ENCODE peak calls at places on chromosomes 7 and 10, in ten cellular contexts. W is NCI-H1105, N is left lung, I is amniotic epithelial cell, T is HCT116, X is globus pallidus, A is HEK293T, P is EL, R is brain pericyte, F is hypothalamus. J is an unnamed sample.

GRCh38 chr10:86389441-86390193 is 23.0 kb upstream of the GRID1 start:
- DNase-seq in T (no peak), P (no peak), F (no peak), I (peak; percentile 21), W (no peak), A (no peak), X (no peak), N (no peak), R (no peak), J (no peak)

GRCh38 chr7:44881610-44882009 is 3.7 kb downstream of the PURB start:
- DNase-seq in P (peak; percentile 78), A (no peak), W (no peak), R (no peak), F (no peak), N (no peak), X (no peak), T (no peak), I (peak; percentile 92), J (no peak)

GRCh38 chr7:4742051-4742573 is 33.3 kb upstream of the AP5Z1 start:
- DNase-seq in X (peak; percentile 82), N (no peak), T (no peak), I (peak; percentile 37), F (no peak), P (no peak), A (no peak), W (no peak), R (no peak), J (no peak)

GRCh38 chr7:143354965-143355364 is 7.5 kb downstream of the FAM131B start:
- DNase-seq in I (no peak), T (no peak), X (no peak), W (no peak), R (no peak), N (peak; percentile 65), F (no peak), A (no peak), P (no peak), J (no peak)

GRCh38 chr7:151233111-151233701 is 923 bp downstream of the CHPF2 start:
- DNase-seq in R (no peak), F (no peak), W (no peak), P (peak; percentile 85), T (no peak), X (no peak), I (peak; percentile 87), A (peak; percentile 64), N (peak; percentile 67), J (peak; percentile 65)

GRCh38 chr10:47024399-47025252 is 113.4 kb downstream of the PTPN20 start:
- DNase-seq in W (peak; percentile 11), P (peak; percentile 39), R (no peak), A (peak; percentile 73), N (peak; percentile 40), I (peak; percentile 42), T (peak; percentile 62), X (peak; percentile 32), F (no peak), J (no peak)

GRCh38 chr10:87961314-87961713 is 97.9 kb downstream of the PTEN start:
- DNase-seq in X (no peak), N (no peak), P (peak; percentile 84), F (no peak), A (no peak), W (no peak), T (no peak), I (peak; percentile 25), R (no peak), J (no peak)

GRCh38 chr10:55062349-55062748 is 261.3 kb upstream of the PCDH15 start:
- DNase-seq in W (no peak), X (no peak), I (no peak), R (no peak), P (no peak), N (no peak), A (no peak), T (no peak), F (no peak), J (no peak)

GRCh38 chr7:23689165-23689564 is 9.2 kb downstream of the FAM221A start:
- DNase-seq in F (no peak), I (no peak), T (no peak), W (no peak), X (no peak), N (no peak), P (no peak), A (no peak), R (no peak), J (no peak)

GRCh38 chr7:26060713-26061339 is 91.2 kb upstream of the NFE2L3 start:
- DNase-seq in I (no peak), T (no peak), R (no peak), X (no peak), N (no peak), F (no peak), P (no peak), W (peak; percentile 74), A (no peak), J (no peak)

GRCh38 chr10:122478971-122479370 is 17.6 kb downstream of the HTRA1 start:
- DNase-seq in P (no peak), X (no peak), R (no peak), W (no peak), A (no peak), T (no peak), N (peak; percentile 21), F (no peak), I (no peak), J (no peak)

GRCh38 chr7:156578578-156578940 is 62.0 kb upstream of the RNF32 start:
- DNase-seq in W (no peak), T (no peak), R (no peak), A (no peak), P (no peak), N (no peak), X (no peak), F (no peak), I (no peak), J (no peak)

GRCh38 chr7:38568497-38568896 is 62.7 kb downstream of the AMPH start:
- DNase-seq in R (no peak), P (no peak), F (no peak), X (no peak), N (no peak), T (no peak), I (no peak), A (no peak), W (no peak), J (no peak)

GRCh38 chr7:22718200-22718711 is 8.7 kb upstream of the IL6 start:
- DNase-seq in N (no peak), A (no peak), X (no peak), P (peak; percentile 93), W (no peak), I (peak; percentile 56), F (no peak), R (peak; percentile 76), T (no peak), J (no peak)

GRCh38 chr7:98051118-98051744 is 55.4 kb upstream of the LMTK2 start:
- DNase-seq in I (no peak), N (no peak), T (peak; percentile 58), X (no peak), P (no peak), W (no peak), A (no peak), F (no peak), R (no peak), J (no peak)

J was measured in natural killer cell.